ENCODE peak calls at places on chromosomes 2 and 18, in five cellular contexts. One of them, this sample, is unnamed.

GRCh38 chr18:73980289-73980979 is 167.2 kb downstream of the FBXO15 start:
- DNase-seq in 8988T: no peak
- DNase-seq in activated T-helper 1 cell treated with anti-CD3 and anti-CD28 coated beads, Interleukin-12 subunit alpha, Interleukin-12 subunit beta, Interleukin-2, Interleukin-4 antibody, amounts not matched to agents 30 ng/mL and 10 ng/mL and 1 ng/mL, durations not matched to agents 14 hours and 24 hours and 36 hours: no peak
- DNase-seq in activated T-cell treated with anti-CD3 and anti-CD28 coated beads, Interleukin-2, amount 50 U/mL, for 72 hours: no peak
- DNase-seq in nephron progenitor cell: peak; percentile 65
- DNase-seq in this sample: no peak

GRCh38 chr2:38750011-38750792 is 959 bp downstream of the SRSF7 start:
- DNase-seq in 8988T: peak; percentile 42
- DNase-seq in activated T-helper 1 cell treated with anti-CD3 and anti-CD28 coated beads, Interleukin-12 subunit alpha, Interleukin-12 subunit beta, Interleukin-2, Interleukin-4 antibody, amounts not matched to agents 30 ng/mL and 10 ng/mL and 1 ng/mL, durations not matched to agents 14 hours and 24 hours and 36 hours: peak; percentile 48
- DNase-seq in activated T-cell treated with anti-CD3 and anti-CD28 coated beads, Interleukin-2, amount 50 U/mL, for 72 hours: peak; percentile 43
- DNase-seq in nephron progenitor cell: peak; percentile 51
- DNase-seq in this sample: no peak

GRCh38 chr2:171522057-171522803 is at the start of gene CYBRD1:
- DNase-seq in 8988T: peak; percentile 46
- DNase-seq in activated T-helper 1 cell treated with anti-CD3 and anti-CD28 coated beads, Interleukin-12 subunit alpha, Interleukin-12 subunit beta, Interleukin-2, Interleukin-4 antibody, amounts not matched to agents 30 ng/mL and 10 ng/mL and 1 ng/mL, durations not matched to agents 14 hours and 24 hours and 36 hours: peak; percentile 3
- DNase-seq in activated T-cell treated with anti-CD3 and anti-CD28 coated beads, Interleukin-2, amount 50 U/mL, for 72 hours: peak; percentile 49
- DNase-seq in nephron progenitor cell: peak; percentile 53
- DNase-seq in this sample: no peak

GRCh38 chr18:22913861-22914260 is 19.3 kb upstream of the RBBP8 start:
- DNase-seq in 8988T: no peak
- DNase-seq in activated T-helper 1 cell treated with anti-CD3 and anti-CD28 coated beads, Interleukin-12 subunit alpha, Interleukin-12 subunit beta, Interleukin-2, Interleukin-4 antibody, amounts not matched to agents 30 ng/mL and 10 ng/mL and 1 ng/mL, durations not matched to agents 14 hours and 24 hours and 36 hours: no peak
- DNase-seq in activated T-cell treated with anti-CD3 and anti-CD28 coated beads, Interleukin-2, amount 50 U/mL, for 72 hours: no peak
- DNase-seq in nephron progenitor cell: no peak
- DNase-seq in this sample: peak; percentile 97

GRCh38 chr18:37297106-37297505 is 268.5 kb downstream of the CELF4 start:
- DNase-seq in 8988T: no peak
- DNase-seq in activated T-helper 1 cell treated with anti-CD3 and anti-CD28 coated beads, Interleukin-12 subunit alpha, Interleukin-12 subunit beta, Interleukin-2, Interleukin-4 antibody, amounts not matched to agents 30 ng/mL and 10 ng/mL and 1 ng/mL, durations not matched to agents 14 hours and 24 hours and 36 hours: no peak
- DNase-seq in activated T-cell treated with anti-CD3 and anti-CD28 coated beads, Interleukin-2, amount 50 U/mL, for 72 hours: no peak
- DNase-seq in nephron progenitor cell: no peak
- DNase-seq in this sample: no peak

GRCh38 chr2:221780281-221780688 is 208.2 kb upstream of the EPHA4 start:
- DNase-seq in 8988T: no peak
- DNase-seq in activated T-helper 1 cell treated with anti-CD3 and anti-CD28 coated beads, Interleukin-12 subunit alpha, Interleukin-12 subunit beta, Interleukin-2, Interleukin-4 antibody, amounts not matched to agents 30 ng/mL and 10 ng/mL and 1 ng/mL, durations not matched to agents 14 hours and 24 hours and 36 hours: no peak
- DNase-seq in activated T-cell treated with anti-CD3 and anti-CD28 coated beads, Interleukin-2, amount 50 U/mL, for 72 hours: no peak
- DNase-seq in nephron progenitor cell: no peak
- DNase-seq in this sample: no peak

GRCh38 chr2:214808961-214809750 is at the start of gene BARD1:
- DNase-seq in 8988T: no peak
- DNase-seq in activated T-helper 1 cell treated with anti-CD3 and anti-CD28 coated beads, Interleukin-12 subunit alpha, Interleukin-12 subunit beta, Interleukin-2, Interleukin-4 antibody, amounts not matched to agents 30 ng/mL and 10 ng/mL and 1 ng/mL, durations not matched to agents 14 hours and 24 hours and 36 hours: peak; percentile 46
- DNase-seq in activated T-cell treated with anti-CD3 and anti-CD28 coated beads, Interleukin-2, amount 50 U/mL, for 72 hours: peak; percentile 73
- DNase-seq in nephron progenitor cell: peak; percentile 54
- DNase-seq in this sample: no peak

GRCh38 chr2:160358051-160358450 is 135.6 kb downstream of the RBMS1 start:
- DNase-seq in 8988T: no peak
- DNase-seq in activated T-helper 1 cell treated with anti-CD3 and anti-CD28 coated beads, Interleukin-12 subunit alpha, Interleukin-12 subunit beta, Interleukin-2, Interleukin-4 antibody, amounts not matched to agents 30 ng/mL and 10 ng/mL and 1 ng/mL, durations not matched to agents 14 hours and 24 hours and 36 hours: no peak
- DNase-seq in activated T-cell treated with anti-CD3 and anti-CD28 coated beads, Interleukin-2, amount 50 U/mL, for 72 hours: no peak
- DNase-seq in nephron progenitor cell: no peak
- DNase-seq in this sample: no peak

GRCh38 chr18:34801769-34802168 is 91.7 kb downstream of the DTNA start:
- DNase-seq in 8988T: no peak
- DNase-seq in activated T-helper 1 cell treated with anti-CD3 and anti-CD28 coated beads, Interleukin-12 subunit alpha, Interleukin-12 subunit beta, Interleukin-2, Interleukin-4 antibody, amounts not matched to agents 30 ng/mL and 10 ng/mL and 1 ng/mL, durations not matched to agents 14 hours and 24 hours and 36 hours: no peak
- DNase-seq in activated T-cell treated with anti-CD3 and anti-CD28 coated beads, Interleukin-2, amount 50 U/mL, for 72 hours: peak; percentile 15
- DNase-seq in nephron progenitor cell: no peak
- DNase-seq in this sample: no peak

This sample was measured in LNCaP clone FGC.